ENCODE peak calls at places on chromosomes 5 and 9, in eight cellular contexts. One of them, this sample, is unnamed.
A peak's percentile ranks its signal among the peaks of the same experiment; 100 is the strongest.

GRCh38 chr5:10537614-10538013 is 26.3 kb upstream of the ANKRD33B start:
- DNase-seq in suprapubic skin: no peak
- DNase-seq in HepG2: no peak
- DNase-seq in stimulated activated CD4-positive, alpha-beta T cell treated with anti-CD3 and anti-CD28 coated beads, TNF-alpha, amount 100 ng/mL, for 24 hours: no peak
- DNase-seq in brain microvascular endothelial cell: no peak
- DNase-seq in H54: no peak
- DNase-seq in prostate gland: no peak
- DNase-seq in NCI-H2081 treated with DMSO at 0.1 percent for 48 hours: no peak
- DNase-seq in this sample: no peak

GRCh38 chr5:170097934-170098333 is 7.8 kb upstream of the FOXI1 start:
- DNase-seq in suprapubic skin: no peak
- DNase-seq in HepG2: no peak
- DNase-seq in stimulated activated CD4-positive, alpha-beta T cell treated with anti-CD3 and anti-CD28 coated beads, TNF-alpha, amount 100 ng/mL, for 24 hours: no peak
- DNase-seq in brain microvascular endothelial cell: no peak
- DNase-seq in H54: no peak
- DNase-seq in prostate gland: no peak
- DNase-seq in NCI-H2081 treated with DMSO at 0.1 percent for 48 hours: no peak
- DNase-seq in this sample: no peak

GRCh38 chr9:91536211-91536691 is 112.6 kb upstream of the NFIL3 start:
- DNase-seq in suprapubic skin: no peak
- DNase-seq in HepG2: peak; percentile 41
- DNase-seq in stimulated activated CD4-positive, alpha-beta T cell treated with anti-CD3 and anti-CD28 coated beads, TNF-alpha, amount 100 ng/mL, for 24 hours: no peak
- DNase-seq in brain microvascular endothelial cell: peak; percentile 72
- DNase-seq in H54: peak; percentile 69
- DNase-seq in prostate gland: peak; percentile 12
- DNase-seq in NCI-H2081 treated with DMSO at 0.1 percent for 48 hours: no peak
- DNase-seq in this sample: no peak

GRCh38 chr5:83745821-83746220 is 25.2 kb upstream of the HAPLN1 start:
- DNase-seq in suprapubic skin: no peak
- DNase-seq in HepG2: no peak
- DNase-seq in stimulated activated CD4-positive, alpha-beta T cell treated with anti-CD3 and anti-CD28 coated beads, TNF-alpha, amount 100 ng/mL, for 24 hours: no peak
- DNase-seq in brain microvascular endothelial cell: no peak
- DNase-seq in H54: no peak
- DNase-seq in prostate gland: no peak
- DNase-seq in NCI-H2081 treated with DMSO at 0.1 percent for 48 hours: no peak
- DNase-seq in this sample: no peak

GRCh38 chr9:83208065-83208850 is 145.3 kb upstream of the RASEF start:
- DNase-seq in suprapubic skin: no peak
- DNase-seq in HepG2: peak; percentile 11
- DNase-seq in stimulated activated CD4-positive, alpha-beta T cell treated with anti-CD3 and anti-CD28 coated beads, TNF-alpha, amount 100 ng/mL, for 24 hours: no peak
- DNase-seq in brain microvascular endothelial cell: no peak
- DNase-seq in H54: no peak
- DNase-seq in prostate gland: no peak
- DNase-seq in NCI-H2081 treated with DMSO at 0.1 percent for 48 hours: no peak
- DNase-seq in this sample: no peak

GRCh38 chr9:8845808-8846207 is 1046.2 kb upstream of the DMAC1 start:
- DNase-seq in suprapubic skin: no peak
- DNase-seq in HepG2: no peak
- DNase-seq in stimulated activated CD4-positive, alpha-beta T cell treated with anti-CD3 and anti-CD28 coated beads, TNF-alpha, amount 100 ng/mL, for 24 hours: no peak
- DNase-seq in brain microvascular endothelial cell: no peak
- DNase-seq in H54: no peak
- DNase-seq in prostate gland: no peak
- DNase-seq in NCI-H2081 treated with DMSO at 0.1 percent for 48 hours: peak; percentile 37
- DNase-seq in this sample: no peak

GRCh38 chr5:104062495-104063377 is 500.1 kb upstream of the NUDT12 start:
- DNase-seq in suprapubic skin: no peak
- DNase-seq in HepG2: no peak
- DNase-seq in stimulated activated CD4-positive, alpha-beta T cell treated with anti-CD3 and anti-CD28 coated beads, TNF-alpha, amount 100 ng/mL, for 24 hours: no peak
- DNase-seq in brain microvascular endothelial cell: no peak
- DNase-seq in H54: no peak
- DNase-seq in prostate gland: no peak
- DNase-seq in NCI-H2081 treated with DMSO at 0.1 percent for 48 hours: no peak
- DNase-seq in this sample: no peak

GRCh38 chr5:181198905-181199519 is 6.0 kb downstream of the TRIM7 start:
- DNase-seq in suprapubic skin: no peak
- DNase-seq in HepG2: no peak
- DNase-seq in stimulated activated CD4-positive, alpha-beta T cell treated with anti-CD3 and anti-CD28 coated beads, TNF-alpha, amount 100 ng/mL, for 24 hours: no peak
- DNase-seq in brain microvascular endothelial cell: no peak
- DNase-seq in H54: no peak
- DNase-seq in prostate gland: no peak
- DNase-seq in NCI-H2081 treated with DMSO at 0.1 percent for 48 hours: no peak
- DNase-seq in this sample: no peak

GRCh38 chr5:171975262-171975876 is 31.1 kb downstream of the FBXW11 start:
- DNase-seq in suprapubic skin: no peak
- DNase-seq in HepG2: no peak
- DNase-seq in stimulated activated CD4-positive, alpha-beta T cell treated with anti-CD3 and anti-CD28 coated beads, TNF-alpha, amount 100 ng/mL, for 24 hours: no peak
- DNase-seq in brain microvascular endothelial cell: peak; percentile 47
- DNase-seq in H54: no peak
- DNase-seq in prostate gland: no peak
- DNase-seq in NCI-H2081 treated with DMSO at 0.1 percent for 48 hours: no peak
- DNase-seq in this sample: no peak